ENCODE peak calls at places on chromosomes 1 and 21, in nine cellular contexts. F is neural progenitor cell, U is fibroblast of lung, I is K562, C is GM23248, E is neuronal stem cell, Q is IMR-90, R is astrocyte, Y is mesendoderm. V is an unnamed sample.

GRCh38 chr1:78840447-78841251 is 165.9 kb downstream of the ADGRL4 start:
- DNase-seq in F (peak), U (peak), I (no peak), C (peak), E (peak), Q (peak), R (peak), Y (peak), V (no peak)

GRCh38 chr1:116514708-116515525 is 55.9 kb downstream of the CD58 start:
- DNase-seq in F (no peak), U (peak), I (no peak), C (no peak), E (no peak), Q (no peak), R (peak), Y (no peak), V (no peak)

GRCh38 chr21:35254006-35254751 is 205.1 kb upstream of the RUNX1 start:
- DNase-seq in F (no peak), U (peak), I (no peak), C (peak), E (no peak), Q (peak), R (peak), Y (no peak), V (no peak)

GRCh38 chr1:6936308-6936675 is 151.0 kb downstream of the CAMTA1 start:
- DNase-seq in F (no peak), U (no peak), I (no peak), C (no peak), E (no peak), Q (no peak), R (no peak), Y (no peak), V (no peak)

GRCh38 chr1:30253807-30254440 is 469.5 kb downstream of the MATN1 start:
- DNase-seq in F (peak), U (no peak), I (no peak), C (no peak), E (no peak), Q (no peak), R (no peak), Y (peak), V (no peak)

GRCh38 chr1:179545316-179545715 is 30.4 kb downstream of the NPHS2 start:
- DNase-seq in F (no peak), U (peak), I (no peak), C (no peak), E (no peak), Q (no peak), R (no peak), Y (no peak), V (no peak)

GRCh38 chr1:210653771-210654170 is 325.1 kb downstream of the HHAT start:
- DNase-seq in F (peak), U (peak), I (no peak), C (no peak), E (peak), Q (peak), R (peak), Y (peak), V (peak)

GRCh38 chr1:22880174-22880601 is 92.5 kb downstream of the LACTBL1 start:
- DNase-seq in F (no peak), U (peak), I (no peak), C (peak), E (no peak), Q (peak), R (peak), Y (peak), V (no peak)

GRCh38 chr1:219555031-219555667 is 57.8 kb downstream of the ZC3H11B start:
- DNase-seq in F (peak), U (peak), I (no peak), C (peak), E (peak), Q (peak), R (peak), Y (peak), V (no peak)

GRCh38 chr1:176801553-176802020 is 338.6 kb downstream of the PAPPA2 start:
- DNase-seq in F (peak), U (no peak), I (no peak), C (peak), E (no peak), Q (no peak), R (no peak), Y (peak), V (no peak)

GRCh38 chr21:22351076-22351475 is 1352.9 kb downstream of the NCAM2 start:
- DNase-seq in F (no peak), U (no peak), I (no peak), C (no peak), E (no peak), Q (no peak), R (no peak), Y (no peak), V (no peak)

GRCh38 chr1:77313491-77313890 is 31.7 kb downstream of the AK5 start:
- DNase-seq in F (peak), U (peak), I (peak), C (peak), E (peak), Q (peak), R (no peak), Y (peak), V (peak)

GRCh38 chr1:35899941-35900340 is 16.9 kb downstream of the AGO1 start:
- DNase-seq in F (no peak), U (no peak), I (no peak), C (no peak), E (no peak), Q (no peak), R (no peak), Y (no peak), V (no peak)

GRCh38 chr1:1440262-1440772 is 4.8 kb downstream of the VWA1 start:
- DNase-seq in F (no peak), U (no peak), I (no peak), C (no peak), E (no peak), Q (no peak), R (no peak), Y (no peak), V (no peak)

GRCh38 chr1:49102752-49103151 is 326.1 kb upstream of the BEND5 start:
- DNase-seq in F (no peak), U (peak), I (no peak), C (peak), E (no peak), Q (no peak), R (peak), Y (no peak), V (no peak)
- H3K9ac ChIP-seq in F (no peak), U (no peak), I (no peak), C (no peak), E (no peak), Q (no peak), R (peak), Y (no peak), V (no peak)

GRCh38 chr21:42260121-42260520 is 41.2 kb downstream of the ABCG1 start:
- DNase-seq in F (no peak), U (no peak), I (no peak), C (no peak), E (no peak), Q (no peak), R (no peak), Y (no peak), V (no peak)
- H3K4me2 ChIP-seq in F (no peak), U (no peak), I (no peak), C (no peak), E (no peak), Q (no peak), R (no peak), Y (no peak), V (no peak)

DNA sequence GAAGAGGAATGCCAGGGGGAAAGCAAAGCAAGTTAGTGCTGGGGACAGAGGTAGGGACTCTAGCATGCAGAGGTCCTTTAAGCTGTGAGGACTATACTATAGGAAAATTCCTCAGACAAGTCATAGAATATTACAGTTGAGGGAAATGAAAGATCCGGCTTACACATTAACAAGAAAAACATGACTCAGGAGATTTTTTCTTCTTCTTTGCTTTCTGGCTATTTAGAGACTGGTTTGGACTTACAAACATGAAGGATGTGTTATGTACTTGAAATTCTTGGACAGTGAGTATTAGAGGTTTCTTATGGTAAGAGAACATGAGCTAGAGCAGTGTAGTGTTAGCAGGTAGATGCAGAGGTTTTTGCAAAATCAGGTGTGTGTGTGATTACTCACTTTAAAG is 24.9 kb downstream of the USP25 start:
- DNase-seq in F (no peak), U (peak), I (no peak), C (peak), E (no peak), Q (peak), R (peak), Y (no peak), V (no peak)
- H3K9ac ChIP-seq in F (no peak), U (no peak), I (no peak), C (no peak), E (no peak), Q (no peak), R (no peak), Y (no peak), V (no peak)

DNA sequence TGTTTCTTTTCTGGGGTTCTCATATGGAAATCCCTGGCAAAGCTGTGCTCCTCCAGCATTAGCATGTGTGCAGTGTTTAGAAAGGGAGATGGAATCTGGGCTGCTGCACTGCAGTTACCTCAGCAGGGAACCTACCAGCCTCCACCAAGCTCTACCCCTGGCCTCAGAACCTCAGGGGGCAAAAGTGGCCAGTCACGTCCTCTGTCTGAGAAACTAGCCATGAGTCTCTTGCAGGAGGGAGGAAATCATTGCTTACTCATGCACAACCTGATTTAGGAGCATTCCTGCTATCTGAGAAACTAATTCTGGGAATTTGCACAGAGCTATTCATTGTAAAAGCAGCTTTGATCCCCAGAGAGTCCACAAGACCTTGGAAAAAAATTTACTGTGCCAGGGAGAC is 80.6 kb upstream of the IPO9 start:
- DNase-seq in F (peak), U (peak), I (no peak), C (peak), E (no peak), Q (peak), R (peak), Y (peak), V (no peak)
- H3K4me2 ChIP-seq in F (peak), U (no peak), I (no peak), C (peak), E (no peak), Q (peak), R (peak), Y (no peak), V (no peak)

V was measured in Karpas-422.